ENCODE peak calls at places on chromosomes 2 and 18, in four cellular contexts. One of them, this sample, is unnamed. For H3K4me1, the result is how much of the 10 kb centered on the place peaks cover.

GRCh38 chr2:51859260-51859659 is 827.3 kb upstream of the NRXN1 start:
- DNase-seq in adrenal gland: no peak
- DNase-seq in SJCRH30: no peak
- DNase-seq in psoas muscle: no peak
- DNase-seq in this sample: no peak

GRCh38 chr2:111227716-111228141 is 107.0 kb downstream of the BCL2L11 start:
- DNase-seq in adrenal gland: no peak
- DNase-seq in SJCRH30: peak
- DNase-seq in psoas muscle: no peak
- DNase-seq in this sample: no peak

GRCh38 chr2:196046123-196046917 is 22.3 kb downstream of the DNAH7 start:
- DNase-seq in adrenal gland: no peak
- DNase-seq in SJCRH30: peak
- DNase-seq in psoas muscle: no peak
- DNase-seq in this sample: no peak

GRCh38 chr18:32803571-32803970 is 30.7 kb upstream of the KLHL14 start:
- DNase-seq in adrenal gland: no peak
- DNase-seq in SJCRH30: peak
- DNase-seq in psoas muscle: no peak
- DNase-seq in this sample: no peak

GRCh38 chr2:171793691-171794678 is 100.1 kb downstream of the SLC25A12 start:
- DNase-seq in adrenal gland: no peak
- DNase-seq in SJCRH30: no peak
- DNase-seq in psoas muscle: no peak
- DNase-seq in this sample: no peak

GRCh38 chr18:46320297-46320696 is 216.1 kb downstream of the HAUS1 start:
- DNase-seq in adrenal gland: no peak
- DNase-seq in SJCRH30: no peak
- DNase-seq in psoas muscle: no peak
- DNase-seq in this sample: no peak

GRCh38 chr2:99619211-99619610 is 129.4 kb upstream of the REV1 start:
- DNase-seq in adrenal gland: no peak
- DNase-seq in SJCRH30: no peak
- DNase-seq in psoas muscle: no peak
- DNase-seq in this sample: no peak

GRCh38 chr18:62751341-62751821 is 36.0 kb downstream of the PHLPP1 start:
- DNase-seq in adrenal gland: no peak
- DNase-seq in SJCRH30: peak
- DNase-seq in psoas muscle: no peak
- DNase-seq in this sample: peak

GRCh38 chr18:31667185-31667584 is 17.2 kb downstream of the B4GALT6 start:
- DNase-seq in adrenal gland: no peak
- DNase-seq in SJCRH30: no peak
- DNase-seq in psoas muscle: no peak
- DNase-seq in this sample: no peak

GRCh38 chr2:100741880-100742814 is 77.8 kb upstream of the NPAS2 start:
- DNase-seq in adrenal gland: no peak
- DNase-seq in SJCRH30: peak
- DNase-seq in psoas muscle: no peak
- DNase-seq in this sample: no peak

GRCh38 chr2:240626531-240627300 is 1.4 kb downstream of the GPR35 start:
- DNase-seq in adrenal gland: peak
- DNase-seq in SJCRH30: peak
- DNase-seq in psoas muscle: peak
- DNase-seq in this sample: no peak

GRCh38 chr2:188519133-188519532 is 227.5 kb downstream of the GULP1 start:
- DNase-seq in adrenal gland: no peak
- DNase-seq in SJCRH30: no peak
- DNase-seq in psoas muscle: no peak
- DNase-seq in this sample: no peak

GRCh38 chr2:9751831-9752230 is 91.4 kb upstream of the TAF1B start:
- DNase-seq in adrenal gland: no peak
- DNase-seq in SJCRH30: no peak
- DNase-seq in psoas muscle: no peak
- DNase-seq in this sample: no peak

GRCh38 chr2:9753276-9753600 is 90.0 kb upstream of the TAF1B start:
- DNase-seq in adrenal gland: peak
- DNase-seq in SJCRH30: no peak
- DNase-seq in psoas muscle: peak
- DNase-seq in this sample: peak

GRCh38 chr2:9754532-9754887 is 88.8 kb upstream of the TAF1B start:
- DNase-seq in adrenal gland: no peak
- DNase-seq in SJCRH30: no peak
- DNase-seq in psoas muscle: peak
- DNase-seq in this sample: no peak

GRCh38 chr2:9753665-9754531 is 89.4 kb upstream of the TAF1B start:
- DNase-seq in adrenal gland: no peak
- DNase-seq in SJCRH30: no peak
- DNase-seq in psoas muscle: no peak
- DNase-seq in this sample: peak

GRCh38 chr2:9752441-9753275 is 90.6 kb upstream of the TAF1B start:
- DNase-seq in adrenal gland: no peak
- DNase-seq in SJCRH30: no peak
- DNase-seq in psoas muscle: no peak
- DNase-seq in this sample: no peak
- H3K4me1 ChIP-seq in adrenal gland: under half
- H3K4me1 ChIP-seq in SJCRH30: under half
- H3K4me1 ChIP-seq in psoas muscle: under half
- H3K4me1 ChIP-seq in this sample: under half

GRCh38 chr18:49727816-49728215 is 85.5 kb downstream of the ACAA2 start:
- DNase-seq in adrenal gland: no peak
- DNase-seq in SJCRH30: no peak
- DNase-seq in psoas muscle: no peak
- DNase-seq in this sample: no peak
- H3K4me1 ChIP-seq in adrenal gland: under half
- H3K4me1 ChIP-seq in SJCRH30: under half
- H3K4me1 ChIP-seq in psoas muscle: under half
- H3K4me1 ChIP-seq in this sample: under half

GRCh38 chr2:65549262-65550036 is 117.0 kb upstream of the SPRED2 start:
- DNase-seq in adrenal gland: no peak
- DNase-seq in SJCRH30: no peak
- DNase-seq in psoas muscle: no peak
- DNase-seq in this sample: no peak

GRCh38 chr2:65548571-65549261 is 116.3 kb upstream of the SPRED2 start:
- DNase-seq in adrenal gland: no peak
- DNase-seq in SJCRH30: no peak
- DNase-seq in psoas muscle: no peak
- DNase-seq in this sample: no peak

GRCh38 chr2:65551528-65551927 is 119.1 kb upstream of the SPRED2 start:
- DNase-seq in adrenal gland: no peak
- DNase-seq in SJCRH30: no peak
- DNase-seq in psoas muscle: no peak
- DNase-seq in this sample: no peak

GRCh38 chr2:65553504-65554074 is 121.2 kb upstream of the SPRED2 start:
- DNase-seq in adrenal gland: no peak
- DNase-seq in SJCRH30: no peak
- DNase-seq in psoas muscle: no peak
- DNase-seq in this sample: no peak

GRCh38 chr2:65550246-65550645 is 117.8 kb upstream of the SPRED2 start:
- DNase-seq in adrenal gland: no peak
- DNase-seq in SJCRH30: no peak
- DNase-seq in psoas muscle: no peak
- DNase-seq in this sample: no peak
- H3K4me1 ChIP-seq in adrenal gland: under half
- H3K4me1 ChIP-seq in SJCRH30: under half
- H3K4me1 ChIP-seq in psoas muscle: under half
- H3K4me1 ChIP-seq in this sample: under half

GRCh38 chr2:42421157-42421485 is 60.1 kb upstream of the COX7A2L start:
- DNase-seq in adrenal gland: no peak
- DNase-seq in SJCRH30: no peak
- DNase-seq in psoas muscle: no peak
- DNase-seq in this sample: no peak
- H3K4me1 ChIP-seq in adrenal gland: under half
- H3K4me1 ChIP-seq in SJCRH30: under half
- H3K4me1 ChIP-seq in psoas muscle: under half
- H3K4me1 ChIP-seq in this sample: under half

DNA sequence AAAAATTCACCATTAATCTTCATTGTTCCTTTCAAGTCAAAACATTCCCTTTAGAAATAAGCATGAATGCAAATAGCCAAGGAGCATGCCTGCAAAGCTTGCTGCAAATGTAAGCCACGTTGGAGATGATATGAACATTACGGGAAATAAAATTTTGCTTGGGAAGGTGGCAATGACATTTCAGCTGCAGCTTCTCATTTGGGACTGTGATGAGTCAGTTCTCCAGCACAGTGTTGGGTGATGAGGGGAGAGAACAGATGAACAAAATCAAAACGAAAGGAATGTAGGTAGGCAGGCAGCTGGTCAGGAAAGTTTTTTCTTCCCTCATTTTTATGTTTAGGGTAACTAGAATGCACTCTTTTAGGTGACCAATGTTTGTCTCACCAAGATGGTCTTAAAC is 65.3 kb upstream of the CHRNA1 start:
- DNase-seq in adrenal gland: peak
- DNase-seq in SJCRH30: no peak
- DNase-seq in psoas muscle: no peak
- DNase-seq in this sample: no peak
- H3K4me1 ChIP-seq in adrenal gland: under half
- H3K4me1 ChIP-seq in SJCRH30: under half
- H3K4me1 ChIP-seq in psoas muscle: under half
- H3K4me1 ChIP-seq in this sample: under half

GRCh38 chr2:54638774-54639187 is 84.7 kb upstream of the EML6 start:
- DNase-seq in adrenal gland: no peak
- DNase-seq in SJCRH30: no peak
- DNase-seq in psoas muscle: no peak
- DNase-seq in this sample: no peak
- H3K4me1 ChIP-seq in adrenal gland: half or more
- H3K4me1 ChIP-seq in SJCRH30: under half
- H3K4me1 ChIP-seq in psoas muscle: under half
- H3K4me1 ChIP-seq in this sample: under half

GRCh38 chr2:46707909-46708308 is 207.7 kb downstream of the MCFD2 start:
- DNase-seq in adrenal gland: no peak
- DNase-seq in SJCRH30: no peak
- DNase-seq in psoas muscle: no peak
- DNase-seq in this sample: no peak
- H3K4me1 ChIP-seq in adrenal gland: half or more
- H3K4me1 ChIP-seq in SJCRH30: under half
- H3K4me1 ChIP-seq in psoas muscle: half or more
- H3K4me1 ChIP-seq in this sample: under half

This sample was measured in mucosa of descending colon.